ENCODE peak calls at places on chromosomes 5 and 9, in seven cellular contexts. One of them, this sample, is unnamed.

GRCh38 chr9:34899535-34900158 is 58.4 kb upstream of the PHF24 start:
- DNase-seq in CD8-positive, alpha-beta memory T cell: peak
- DNase-seq in T1000: peak
- DNase-seq in A172: peak
- DNase-seq in GF-D8: peak
- DNase-seq in GM12865: peak
- DNase-seq in caudate nucleus: peak
- DNase-seq in this sample: peak

GRCh38 chr5:102855684-102856373 is 100.7 kb downstream of the PAM start:
- DNase-seq in CD8-positive, alpha-beta memory T cell: no peak
- DNase-seq in GF-D8: no peak
- DNase-seq in T1000: no peak
- DNase-seq in A172: no peak
- DNase-seq in GM12865: no peak
- DNase-seq in caudate nucleus: no peak
- DNase-seq in this sample: no peak

GRCh38 chr5:67215592-67216471 is 19.2 kb upstream of the CD180 start:
- DNase-seq in T1000: no peak
- DNase-seq in GM12865: peak
- DNase-seq in GF-D8: no peak
- DNase-seq in A172: peak
- DNase-seq in caudate nucleus: no peak
- DNase-seq in CD8-positive, alpha-beta memory T cell: peak
- DNase-seq in this sample: peak

GRCh38 chr5:169197343-169197742 is 103.6 kb downstream of the SLIT3 start:
- DNase-seq in caudate nucleus: no peak
- DNase-seq in T1000: no peak
- DNase-seq in A172: no peak
- DNase-seq in GM12865: no peak
- DNase-seq in GF-D8: no peak
- DNase-seq in CD8-positive, alpha-beta memory T cell: no peak
- DNase-seq in this sample: no peak

GRCh38 chr9:136053757-136054142 is 41.3 kb downstream of the NACC2 start:
- DNase-seq in GM12865: no peak
- DNase-seq in A172: peak
- DNase-seq in caudate nucleus: no peak
- DNase-seq in CD8-positive, alpha-beta memory T cell: no peak
- DNase-seq in T1000: no peak
- DNase-seq in GF-D8: no peak
- DNase-seq in this sample: no peak

GRCh38 chr9:137458194-137459146 is 664 bp downstream of the NSMF start:
- DNase-seq in A172: no peak
- DNase-seq in CD8-positive, alpha-beta memory T cell: peak
- DNase-seq in GM12865: no peak
- DNase-seq in caudate nucleus: no peak
- DNase-seq in GF-D8: no peak
- DNase-seq in T1000: no peak
- DNase-seq in this sample: peak

GRCh38 chr5:133391349-133392136 is 220.8 kb downstream of the FSTL4 start:
- DNase-seq in GF-D8: no peak
- DNase-seq in T1000: no peak
- DNase-seq in caudate nucleus: no peak
- DNase-seq in CD8-positive, alpha-beta memory T cell: no peak
- DNase-seq in GM12865: no peak
- DNase-seq in A172: no peak
- DNase-seq in this sample: no peak

GRCh38 chr5:87164409-87164808 is 103.3 kb upstream of the RASA1 start:
- DNase-seq in GF-D8: no peak
- DNase-seq in A172: no peak
- DNase-seq in T1000: no peak
- DNase-seq in GM12865: no peak
- DNase-seq in caudate nucleus: no peak
- DNase-seq in CD8-positive, alpha-beta memory T cell: no peak
- DNase-seq in this sample: no peak

GRCh38 chr5:20514145-20514544 is 526.1 kb upstream of the CDH18 start:
- DNase-seq in CD8-positive, alpha-beta memory T cell: no peak
- DNase-seq in T1000: no peak
- DNase-seq in GF-D8: no peak
- DNase-seq in caudate nucleus: no peak
- DNase-seq in GM12865: no peak
- DNase-seq in A172: peak
- DNase-seq in this sample: no peak

GRCh38 chr5:22852807-22853670 is at the start of gene CDH12:
- DNase-seq in GM12865: peak
- DNase-seq in caudate nucleus: no peak
- DNase-seq in CD8-positive, alpha-beta memory T cell: no peak
- DNase-seq in A172: no peak
- DNase-seq in GF-D8: no peak
- DNase-seq in T1000: no peak
- DNase-seq in this sample: no peak